ENCODE peak calls at places on chromosomes 3 and 15, in eight cellular contexts. One of them, this sample, is unnamed.

GRCh38 chr3:72567976-72568560 is 280.2 kb downstream of the SHQ1 start:
- DNase-seq in posterior cingulate gyrus: no peak
- DNase-seq in GM12878: no peak
- DNase-seq in coronary artery: no peak
- DNase-seq in GDM1: no peak
- DNase-seq in HL-60: no peak
- DNase-seq in fibroblast of lung: no peak
- DNase-seq in choroid plexus epithelial cell: no peak
- DNase-seq in this sample: no peak

GRCh38 chr15:56341201-56341600 is 24.0 kb upstream of the TEX9 start:
- DNase-seq in posterior cingulate gyrus: no peak
- DNase-seq in GM12878: no peak
- DNase-seq in coronary artery: no peak
- DNase-seq in GDM1: no peak
- DNase-seq in HL-60: no peak
- DNase-seq in fibroblast of lung: peak
- DNase-seq in choroid plexus epithelial cell: no peak
- DNase-seq in this sample: no peak

GRCh38 chr3:182891364-182891763 is 89.0 kb downstream of the DCUN1D1 start:
- DNase-seq in posterior cingulate gyrus: no peak
- DNase-seq in GM12878: no peak
- DNase-seq in coronary artery: no peak
- DNase-seq in GDM1: no peak
- DNase-seq in HL-60: no peak
- DNase-seq in fibroblast of lung: no peak
- DNase-seq in choroid plexus epithelial cell: no peak
- DNase-seq in this sample: no peak

GRCh38 chr15:85542895-85543331 is 162.5 kb downstream of the AKAP13 start:
- DNase-seq in posterior cingulate gyrus: no peak
- DNase-seq in GM12878: no peak
- DNase-seq in coronary artery: no peak
- DNase-seq in GDM1: no peak
- DNase-seq in HL-60: no peak
- DNase-seq in fibroblast of lung: peak
- DNase-seq in choroid plexus epithelial cell: no peak
- DNase-seq in this sample: peak

GRCh38 chr15:92665100-92665555 is 9.6 kb upstream of the FAM174B start:
- DNase-seq in posterior cingulate gyrus: no peak
- DNase-seq in GM12878: peak
- DNase-seq in coronary artery: no peak
- DNase-seq in GDM1: no peak
- DNase-seq in HL-60: no peak
- DNase-seq in fibroblast of lung: no peak
- DNase-seq in choroid plexus epithelial cell: peak
- DNase-seq in this sample: no peak

GRCh38 chr15:82081904-82082810 is 36.3 kb upstream of the MEX3B start:
- DNase-seq in posterior cingulate gyrus: no peak
- DNase-seq in GM12878: no peak
- DNase-seq in coronary artery: no peak
- DNase-seq in GDM1: no peak
- DNase-seq in HL-60: no peak
- DNase-seq in fibroblast of lung: peak
- DNase-seq in choroid plexus epithelial cell: peak
- DNase-seq in this sample: no peak

GRCh38 chr3:169847896-169848295 is 21.8 kb downstream of the LRRC31 start:
- DNase-seq in posterior cingulate gyrus: no peak
- DNase-seq in GM12878: no peak
- DNase-seq in coronary artery: no peak
- DNase-seq in GDM1: no peak
- DNase-seq in HL-60: no peak
- DNase-seq in fibroblast of lung: no peak
- DNase-seq in choroid plexus epithelial cell: no peak
- DNase-seq in this sample: no peak

GRCh38 chr15:88655780-88656488 is 17.1 kb downstream of the ISG20 start:
- DNase-seq in posterior cingulate gyrus: no peak
- DNase-seq in GM12878: no peak
- DNase-seq in coronary artery: peak
- DNase-seq in GDM1: no peak
- DNase-seq in HL-60: peak
- DNase-seq in fibroblast of lung: no peak
- DNase-seq in choroid plexus epithelial cell: no peak
- DNase-seq in this sample: no peak

GRCh38 chr3:15297592-15298350 is 34.6 kb downstream of the SH3BP5 start:
- DNase-seq in posterior cingulate gyrus: no peak
- DNase-seq in GM12878: no peak
- DNase-seq in coronary artery: no peak
- DNase-seq in GDM1: no peak
- DNase-seq in HL-60: no peak
- DNase-seq in fibroblast of lung: no peak
- DNase-seq in choroid plexus epithelial cell: no peak
- DNase-seq in this sample: no peak

GRCh38 chr3:98596902-98597500 is 3.6 kb upstream of the CPOX start:
- DNase-seq in posterior cingulate gyrus: no peak
- DNase-seq in GM12878: peak
- DNase-seq in coronary artery: no peak
- DNase-seq in GDM1: peak
- DNase-seq in HL-60: peak
- DNase-seq in fibroblast of lung: no peak
- DNase-seq in choroid plexus epithelial cell: peak
- DNase-seq in this sample: no peak

This sample was measured in NCI-H1930.